ENCODE peak calls at places on chromosomes 11 and 22, in four cellular contexts. One of them, this sample, is unnamed.
A peak's percentile ranks its signal among the peaks of the same experiment; 100 is the strongest.

GRCh38 chr11:103744496-103745153 is 291.8 kb upstream of the DDI1 start:
- DNase-seq in GM12892: no peak
- DNase-seq in H1: no peak
- DNase-seq in K562: no peak
- DNase-seq in this sample: no peak

GRCh38 chr11:35064114-35064800 is 74.7 kb upstream of the CD44 start:
- DNase-seq in GM12892: no peak
- DNase-seq in H1: no peak
- DNase-seq in K562: no peak
- DNase-seq in this sample: no peak

GRCh38 chr22:27241430-27242110 is 560.0 kb downstream of the MN1 start:
- DNase-seq in GM12892: no peak
- DNase-seq in H1: no peak
- DNase-seq in K562: no peak
- DNase-seq in this sample: no peak

GRCh38 chr11:73193251-73194033 is 24.6 kb upstream of the P2RY2 start:
- DNase-seq in GM12892: no peak
- DNase-seq in H1: no peak
- DNase-seq in K562: no peak
- DNase-seq in this sample: no peak

GRCh38 chr11:63858628-63859550 is 20.0 kb downstream of the MARK2 start:
- DNase-seq in GM12892: no peak
- DNase-seq in H1: no peak
- DNase-seq in K562: no peak
- DNase-seq in this sample: no peak

GRCh38 chr22:21808130-21808529 is 59.3 kb downstream of the MAPK1 start:
- DNase-seq in GM12892: no peak
- DNase-seq in H1: no peak
- DNase-seq in K562: no peak
- DNase-seq in this sample: no peak

GRCh38 chr22:27207907-27208306 is 550.5 kb downstream of the MIAT start:
- DNase-seq in GM12892: no peak
- DNase-seq in H1: no peak
- DNase-seq in K562: no peak
- DNase-seq in this sample: no peak

GRCh38 chr11:133955091-133955846 is 1.5 kb downstream of the IGSF9B start:
- DNase-seq in GM12892: no peak
- DNase-seq in H1: no peak
- DNase-seq in K562: no peak
- DNase-seq in this sample: no peak

GRCh38 chr11:118609380-118610219 is 2.2 kb downstream of the PHLDB1 start:
- DNase-seq in GM12892: no peak
- DNase-seq in H1: peak; percentile 75
- DNase-seq in K562: no peak
- DNase-seq in this sample: no peak

GRCh38 chr22:49827853-49828598 is at the start of gene BRD1:
- DNase-seq in GM12892: peak; percentile 61
- DNase-seq in H1: no peak
- DNase-seq in K562: peak; percentile 62
- DNase-seq in this sample: peak; percentile 67

GRCh38 chr11:79447039-79447438 is 6.2 kb upstream of the TENM4 start:
- DNase-seq in GM12892: no peak
- DNase-seq in H1: no peak
- DNase-seq in K562: no peak
- DNase-seq in this sample: no peak

DNA sequence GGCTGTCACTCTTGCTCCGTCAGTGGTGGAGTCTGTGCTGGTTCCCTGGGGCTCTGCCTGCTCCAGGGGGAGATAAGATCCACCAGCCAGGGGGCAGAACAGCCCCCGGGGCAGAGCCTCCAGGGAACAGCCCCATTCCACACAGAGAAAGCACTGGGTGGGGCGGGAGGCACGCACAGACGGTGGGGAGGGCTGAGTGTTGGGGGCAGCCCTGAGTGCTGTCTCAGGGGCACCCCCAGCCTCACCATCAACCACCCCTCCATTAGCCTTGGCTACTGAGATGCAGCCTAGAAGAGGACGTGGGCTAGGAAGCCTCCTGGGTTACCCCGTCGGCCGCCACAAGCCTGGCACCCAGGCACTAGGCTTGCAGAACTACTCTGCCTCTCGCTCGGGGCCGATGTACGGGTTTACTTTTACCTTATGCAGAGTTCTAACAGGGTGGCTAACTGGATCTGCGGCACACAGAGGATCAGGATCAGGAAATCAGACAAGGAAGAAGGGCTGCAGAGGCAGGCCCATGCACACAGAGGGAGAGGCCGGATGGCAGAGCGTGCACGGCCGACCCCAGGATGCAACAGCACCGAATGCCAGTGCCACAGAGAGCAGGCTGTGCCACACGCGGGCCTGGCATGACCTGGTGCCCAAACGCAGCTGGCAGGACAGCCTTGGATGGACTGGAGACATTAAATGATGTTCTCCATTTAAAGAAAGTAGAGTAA is 140.5 kb downstream of the CTTN start:
- DNase-seq in GM12892: no peak
- DNase-seq in H1: no peak
- DNase-seq in K562: no peak
- DNase-seq in this sample: no peak
- TF ChIP-seq TAF1 in GM12892: no peak
- TF ChIP-seq TAF1 in H1: no peak
- TF ChIP-seq TAF1 in K562: no peak
- TF ChIP-seq TAF1 in this sample: no peak

GRCh38 chr11:122717264-122717867 is 61.8 kb downstream of the UBASH3B start:
- DNase-seq in GM12892: peak; percentile 42
- DNase-seq in H1: no peak
- DNase-seq in K562: no peak
- DNase-seq in this sample: peak; percentile 43
- TF ChIP-seq TAF1 in GM12892: no peak
- TF ChIP-seq TAF1 in H1: no peak
- TF ChIP-seq TAF1 in K562: no peak
- TF ChIP-seq TAF1 in this sample: no peak

DNA sequence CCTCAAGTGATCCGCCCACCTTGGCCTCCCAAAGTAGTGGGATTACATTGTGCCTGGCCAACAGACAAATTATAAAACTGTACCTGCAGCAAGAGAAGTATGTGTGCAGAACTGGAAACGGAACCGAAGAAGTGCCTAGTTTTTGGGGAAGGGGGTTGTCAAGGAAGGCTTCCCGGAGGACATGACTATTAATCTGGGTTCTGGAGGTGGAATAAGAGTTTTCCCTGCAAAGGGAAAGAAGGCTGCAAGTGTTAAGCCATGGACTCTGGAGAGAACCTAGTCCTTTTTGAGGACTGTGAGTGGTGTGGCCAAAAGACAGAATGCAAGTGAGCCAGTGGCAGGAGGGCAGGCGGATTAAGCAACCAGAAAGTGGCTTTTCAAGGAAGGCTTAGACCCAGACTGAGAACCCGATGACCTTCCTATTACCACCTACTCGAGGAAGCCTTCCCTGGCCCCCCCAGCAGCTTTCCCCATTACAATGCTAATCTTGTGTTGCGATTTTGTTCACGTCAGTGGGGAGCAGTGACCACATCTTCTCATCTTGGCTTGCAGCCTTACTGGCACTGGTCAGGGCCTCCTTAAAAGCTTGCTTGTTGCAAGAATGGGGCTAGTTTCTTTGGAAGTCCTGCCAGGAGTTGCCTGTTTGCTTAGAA is 5.7 kb upstream of the SEPTIN3 start:
- DNase-seq in GM12892: no peak
- DNase-seq in H1: no peak
- DNase-seq in K562: no peak
- DNase-seq in this sample: no peak
- TF ChIP-seq TAF1 in GM12892: no peak
- TF ChIP-seq TAF1 in H1: no peak
- TF ChIP-seq TAF1 in K562: no peak
- TF ChIP-seq TAF1 in this sample: no peak

DNA sequence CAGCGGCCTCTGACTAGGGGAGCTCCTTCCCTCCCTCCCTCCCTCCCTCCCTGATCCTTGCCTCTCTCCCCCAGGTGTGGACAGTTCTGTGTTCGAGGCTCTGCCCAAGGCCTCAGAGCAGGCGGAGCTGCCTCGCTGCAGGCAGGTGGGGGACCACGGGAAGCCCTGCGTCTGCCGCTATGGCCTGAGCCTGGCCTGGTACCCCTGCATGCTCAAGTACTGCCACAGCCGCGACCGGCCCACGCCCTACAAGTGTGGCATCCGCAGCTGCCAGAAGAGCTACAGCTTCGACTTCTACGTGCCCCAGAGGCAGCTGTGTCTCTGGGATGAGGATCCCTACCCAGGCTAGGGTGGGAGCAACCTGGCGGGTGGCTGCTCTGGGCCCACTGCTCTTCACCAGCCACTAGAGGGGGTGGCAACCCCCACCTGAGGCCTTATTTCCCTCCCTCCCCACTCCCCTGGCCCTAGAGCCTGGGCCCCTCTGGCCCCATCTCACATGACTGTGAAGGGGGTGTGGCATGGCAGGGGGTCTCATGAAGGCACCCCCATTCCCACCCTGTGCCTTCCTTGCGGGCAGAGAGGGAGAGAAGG is 11.1 kb upstream of the POU2F3 start:
- DNase-seq in GM12892: no peak
- DNase-seq in H1: no peak
- DNase-seq in K562: peak; percentile 58
- DNase-seq in this sample: no peak
- TF ChIP-seq TAF1 in GM12892: no peak
- TF ChIP-seq TAF1 in H1: no peak
- TF ChIP-seq TAF1 in K562: no peak
- TF ChIP-seq TAF1 in this sample: no peak

GRCh38 chr11:66326261-66327111 is 9.6 kb upstream of the CD248 start:
- DNase-seq in GM12892: no peak
- DNase-seq in H1: peak; percentile 52
- DNase-seq in K562: peak; percentile 48
- DNase-seq in this sample: no peak
- TF ChIP-seq TAF1 in GM12892: no peak
- TF ChIP-seq TAF1 in H1: no peak
- TF ChIP-seq TAF1 in K562: no peak
- TF ChIP-seq TAF1 in this sample: no peak

DNA sequence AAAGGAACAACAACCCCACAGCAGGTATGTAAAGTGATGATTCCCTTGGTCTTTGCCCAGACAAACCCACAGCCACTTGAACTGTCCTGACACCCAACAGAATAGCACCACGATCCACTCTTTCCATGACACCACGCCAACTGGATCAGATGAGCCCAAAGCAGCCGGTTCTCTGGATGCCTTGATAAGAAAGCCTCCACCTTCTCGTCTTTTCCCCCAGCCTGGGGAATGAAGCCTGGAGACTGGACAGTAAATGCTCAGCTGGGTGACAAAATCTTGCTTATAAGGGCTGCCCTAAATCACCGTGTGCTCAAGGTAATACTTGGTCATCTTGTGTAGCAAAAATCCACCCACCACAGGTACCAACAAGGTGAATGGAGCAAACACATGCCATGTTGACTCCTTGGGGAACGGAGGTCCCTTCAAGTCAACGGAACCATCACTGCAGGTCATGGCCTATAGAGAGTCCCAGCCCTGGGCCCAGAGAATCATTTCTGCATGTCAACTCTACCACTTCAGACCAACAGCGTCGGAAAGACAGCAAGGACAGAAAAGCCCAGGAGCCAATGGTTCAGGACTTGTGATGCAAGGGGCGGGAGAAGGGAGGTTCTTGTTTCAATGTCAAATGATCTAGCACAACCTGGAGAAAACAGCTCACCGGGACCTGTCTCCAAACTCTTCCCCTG is 2.2 kb upstream of the MYO18B start:
- DNase-seq in GM12892: no peak
- DNase-seq in H1: no peak
- DNase-seq in K562: no peak
- DNase-seq in this sample: no peak
- TF ChIP-seq TAF1 in GM12892: no peak
- TF ChIP-seq TAF1 in H1: no peak
- TF ChIP-seq TAF1 in K562: no peak
- TF ChIP-seq TAF1 in this sample: no peak

This sample was measured in GM12891.